ENCODE peak calls at places on chromosomes 6 and 20, in seven cellular contexts. V is A549; F is colonic mucosa; U is tibial artery; L is CD4-positive, CD25-positive, alpha-beta regulatory T cell; K is GM23338; E is body of pancreas. Y is an unnamed sample.

GRCh38 chr20:38604873-38605303 is 3.3 kb downstream of the ARHGAP40 start:
- DNase-seq in V (peak), F (no peak), U (no peak), L (no peak), K (no peak), E (no peak), Y (no peak)

GRCh38 chr6:131134950-131135243 is 370 bp upstream of the AKAP7 start:
- DNase-seq in V (no peak), F (no peak), U (no peak), L (no peak), K (no peak), E (no peak), Y (no peak)

GRCh38 chr6:20969551-20969950 is 435.3 kb downstream of the CDKAL1 start:
- DNase-seq in V (no peak), F (no peak), U (no peak), L (no peak), K (no peak), E (no peak), Y (no peak)

GRCh38 chr6:141685416-141685815 is 447.3 kb upstream of the GJE1 start:
- DNase-seq in V (no peak), F (no peak), U (no peak), L (no peak), K (no peak), E (no peak), Y (no peak)

GRCh38 chr20:50695144-50695872 is 4.0 kb upstream of the RIPOR3 start:
- DNase-seq in V (no peak), F (no peak), U (peak), L (no peak), K (no peak), E (no peak), Y (no peak)

GRCh38 chr6:122869437-122870024 is 80.5 kb downstream of the SMPDL3A start:
- DNase-seq in V (peak), F (peak), U (no peak), L (no peak), K (peak), E (peak), Y (peak)

GRCh38 chr6:122445274-122445673 is 26.3 kb downstream of the SERINC1 start:
- DNase-seq in V (no peak), F (no peak), U (no peak), L (no peak), K (no peak), E (no peak), Y (no peak)

GRCh38 chr20:63756648-63756991 is 17.0 kb downstream of the SLC2A4RG start:
- DNase-seq in V (no peak), F (no peak), U (no peak), L (no peak), K (no peak), E (no peak), Y (no peak)

GRCh38 chr6:19837511-19838441 is 606 bp downstream of the ID4 start:
- DNase-seq in V (peak), F (peak), U (no peak), L (no peak), K (peak), E (peak), Y (peak)

GRCh38 chr20:62621251-62622110 is 20.8 kb upstream of the SLCO4A1 start:
- DNase-seq in V (no peak), F (no peak), U (no peak), L (no peak), K (no peak), E (no peak), Y (no peak)

GRCh38 chr6:55882731-55883595 is 7.6 kb upstream of the BMP5 start:
- DNase-seq in V (no peak), F (no peak), U (no peak), L (no peak), K (no peak), E (peak), Y (peak)

GRCh38 chr20:364905-365794 is 15.4 kb upstream of the TRIB3 start:
- DNase-seq in V (no peak), F (no peak), U (no peak), L (no peak), K (peak), E (no peak), Y (no peak)

GRCh38 chr6:112038756-112039430 is 15.0 kb upstream of the CCN6 start:
- DNase-seq in V (no peak), F (no peak), U (peak), L (no peak), K (no peak), E (no peak), Y (no peak)

GRCh38 chr6:27096834-27097511 is 150.5 kb upstream of the PRSS16 start:
- DNase-seq in V (peak), F (peak), U (no peak), L (no peak), K (peak), E (peak), Y (peak)

GRCh38 chr6:108568101-108568500 is 7.4 kb downstream of the FOXO3 start:
- DNase-seq in V (no peak), F (no peak), U (no peak), L (no peak), K (no peak), E (no peak), Y (no peak)

GRCh38 chr20:37436527-37436926 is 84.5 kb upstream of the NNAT start:
- DNase-seq in V (no peak), F (no peak), U (no peak), L (no peak), K (no peak), E (no peak), Y (no peak)

GRCh38 chr6:130624046-130624445 is 203.2 kb upstream of the SMLR1 start:
- DNase-seq in V (no peak), F (no peak), U (no peak), L (no peak), K (no peak), E (no peak), Y (no peak)

GRCh38 chr6:158150701-158151100 is 17.4 kb downstream of the SERAC1 start:
- DNase-seq in V (no peak), F (no peak), U (no peak), L (no peak), K (no peak), E (no peak), Y (no peak)

GRCh38 chr6:110049696-110050465 is 71.8 kb downstream of the GPR6 start:
- DNase-seq in V (no peak), F (no peak), U (no peak), L (no peak), K (no peak), E (no peak), Y (no peak)

GRCh38 chr6:69005194-69005593 is 370.1 kb downstream of the ADGRB3 start:
- DNase-seq in V (no peak), F (no peak), U (no peak), L (no peak), K (no peak), E (no peak), Y (no peak)

GRCh38 chr6:291148-291696 is 1.1 kb upstream of the DUSP22 start:
- DNase-seq in V (peak), F (no peak), U (no peak), L (no peak), K (no peak), E (peak), Y (no peak)

GRCh38 chr6:124676033-124676432 is 286.2 kb upstream of the RNF217 start:
- DNase-seq in V (no peak), F (no peak), U (no peak), L (no peak), K (no peak), E (no peak), Y (no peak)

GRCh38 chr6:66949191-66949661 is 1242.2 kb upstream of the EYS start:
- DNase-seq in V (no peak), F (no peak), U (no peak), L (no peak), K (no peak), E (no peak), Y (no peak)

GRCh38 chr6:26553264-26553738 is 15.1 kb downstream of the HMGN4 start:
- DNase-seq in V (no peak), F (peak), U (peak), L (peak), K (peak), E (peak), Y (peak)

GRCh38 chr6:71929047-71929446 is 42.7 kb downstream of the RIMS1 start:
- DNase-seq in V (no peak), F (no peak), U (no peak), L (no peak), K (peak), E (no peak), Y (no peak)
- H3K27ac ChIP-seq in V (no peak), F (no peak), U (no peak), L (no peak), K (no peak), E (no peak), Y (no peak)

GRCh38 chr6:156727715-156728385 is 49.3 kb upstream of the ARID1B start:
- DNase-seq in V (no peak), F (no peak), U (no peak), L (no peak), K (no peak), E (no peak), Y (no peak)
- H3K27ac ChIP-seq in V (no peak), F (no peak), U (no peak), L (no peak), K (no peak), E (no peak), Y (no peak)

GRCh38 chr6:18392346-18392877 is 5.3 kb downstream of the RNF144B start:
- DNase-seq in V (no peak), F (no peak), U (no peak), L (no peak), K (no peak), E (no peak), Y (no peak)

GRCh38 chr6:18391018-18391417 is 3.9 kb downstream of the RNF144B start:
- DNase-seq in V (no peak), F (no peak), U (no peak), L (no peak), K (no peak), E (no peak), Y (no peak)

GRCh38 chr6:18395177-18395850 is 8.2 kb downstream of the RNF144B start:
- DNase-seq in V (no peak), F (no peak), U (no peak), L (no peak), K (peak), E (no peak), Y (no peak)

GRCh38 chr6:18397701-18398100 is 10.6 kb downstream of the RNF144B start:
- DNase-seq in V (no peak), F (no peak), U (no peak), L (no peak), K (no peak), E (no peak), Y (no peak)

GRCh38 chr6:18395851-18396187 is 8.7 kb downstream of the RNF144B start:
- DNase-seq in V (no peak), F (no peak), U (no peak), L (no peak), K (no peak), E (no peak), Y (no peak)
- H3K27ac ChIP-seq in V (no peak), F (no peak), U (no peak), L (no peak), K (peak), E (no peak), Y (no peak)

DNA sequence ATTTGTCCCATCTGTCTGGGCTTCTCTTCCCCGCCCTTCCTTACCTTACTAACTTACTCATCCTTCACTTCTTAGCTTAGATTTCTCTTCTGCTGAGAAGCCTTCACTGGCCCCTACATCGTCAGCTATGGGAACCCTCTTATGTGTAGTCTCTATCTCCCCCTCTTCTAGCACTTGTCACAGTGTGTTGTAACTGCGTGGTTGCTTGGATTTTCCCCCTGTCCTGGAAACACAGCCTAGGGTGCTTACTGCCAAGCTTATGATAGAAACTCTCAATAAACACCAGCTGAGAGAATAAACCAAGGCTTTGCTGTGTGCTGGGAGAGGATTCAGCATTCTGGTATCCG is 68.5 kb downstream of the SGK1 start:
- DNase-seq in V (no peak), F (no peak), U (no peak), L (no peak), K (no peak), E (peak), Y (no peak)
- H3K27ac ChIP-seq in V (no peak), F (no peak), U (no peak), L (no peak), K (no peak), E (peak), Y (no peak)

DNA sequence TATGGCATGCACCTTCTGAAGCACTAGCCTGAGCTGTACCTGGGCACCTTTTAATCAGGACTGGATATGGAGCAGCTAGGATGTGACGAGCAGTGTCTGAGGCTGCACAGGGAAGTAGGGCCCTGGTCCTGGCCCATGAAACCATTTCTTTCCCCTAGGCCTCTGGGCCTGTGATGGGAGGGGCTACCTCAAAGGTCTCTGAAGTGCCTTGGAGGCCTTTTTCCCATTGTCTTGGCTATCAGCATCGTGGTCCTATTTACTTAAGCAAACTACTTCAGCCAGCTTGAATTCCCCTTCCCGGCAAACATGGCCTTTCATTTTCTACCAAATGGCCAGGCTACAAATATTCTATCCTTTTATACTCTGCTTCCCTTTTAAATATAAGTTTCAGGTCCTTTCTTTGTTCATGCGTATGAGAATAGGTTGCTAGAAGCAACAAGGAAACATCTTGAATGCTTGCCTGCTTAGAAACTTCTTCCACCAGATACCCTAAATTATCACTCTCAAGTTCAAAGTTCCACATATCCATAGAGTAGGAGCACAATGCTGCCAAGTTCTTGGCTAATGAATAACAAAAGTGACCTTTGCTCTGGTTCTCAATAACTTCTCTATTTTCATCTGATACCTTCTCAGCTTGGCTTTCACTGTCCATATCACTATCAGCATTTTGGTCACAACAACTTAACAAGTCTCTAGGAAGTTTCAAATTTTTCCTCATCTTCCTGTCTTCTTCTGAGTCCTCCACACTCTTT is 673.1 kb downstream of the HTR1B start:
- DNase-seq in V (no peak), F (peak), U (no peak), L (no peak), K (no peak), E (peak), Y (no peak)
- H3K27ac ChIP-seq in V (no peak), F (peak), U (no peak), L (no peak), K (no peak), E (peak), Y (no peak)

GRCh38 chr6:137028912-137029311 is 15.9 kb downstream of the IL20RA start:
- DNase-seq in V (no peak), F (no peak), U (no peak), L (no peak), K (no peak), E (no peak), Y (no peak)
- H3K27ac ChIP-seq in V (no peak), F (no peak), U (no peak), L (no peak), K (no peak), E (no peak), Y (no peak)

GRCh38 chr20:40156600-40157307 is 532.3 kb downstream of the MAFB start:
- DNase-seq in V (no peak), F (no peak), U (no peak), L (no peak), K (no peak), E (no peak), Y (no peak)

GRCh38 chr20:40154514-40154913 is 534.5 kb downstream of the MAFB start:
- DNase-seq in V (no peak), F (no peak), U (no peak), L (no peak), K (no peak), E (no peak), Y (no peak)

GRCh38 chr20:40160151-40160550 is 528.9 kb downstream of the MAFB start:
- DNase-seq in V (peak), F (peak), U (peak), L (no peak), K (peak), E (peak), Y (peak)
- H3K27ac ChIP-seq in V (no peak), F (no peak), U (no peak), L (no peak), K (no peak), E (no peak), Y (no peak)

GRCh38 chr6:2999005-2999620 is 581 bp upstream of the NQO2 start:
- DNase-seq in V (no peak), F (no peak), U (peak), L (no peak), K (no peak), E (peak), Y (peak)
- H3K27ac ChIP-seq in V (peak), F (peak), U (peak), L (peak), K (peak), E (peak), Y (no peak)

DNA sequence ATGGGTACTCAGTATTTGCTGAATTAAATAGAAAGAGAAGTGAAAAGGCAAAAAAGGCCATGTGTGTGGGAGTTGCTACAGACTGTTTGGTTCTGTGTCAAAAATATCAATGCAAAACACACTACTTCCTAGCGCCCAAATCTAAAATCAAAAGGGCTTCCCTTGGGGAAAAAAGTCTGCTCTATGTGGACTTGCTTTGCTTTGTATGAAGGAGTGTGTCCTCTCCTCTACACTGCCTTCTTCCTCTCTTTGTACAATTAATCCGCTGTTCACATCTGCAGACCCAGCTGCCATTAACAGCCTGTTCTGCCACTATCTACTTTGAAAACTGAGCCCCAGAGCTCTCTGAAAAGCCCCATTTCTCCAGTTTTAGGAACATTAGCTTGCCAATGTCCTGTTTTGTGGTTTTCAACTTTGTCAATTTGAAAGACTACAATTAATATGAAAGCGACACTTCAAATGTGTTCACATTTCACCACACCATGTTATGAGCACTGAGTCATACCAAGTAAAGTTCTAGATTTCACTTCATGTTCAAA is 102.9 kb downstream of the KIF13A start:
- DNase-seq in V (no peak), F (no peak), U (no peak), L (no peak), K (no peak), E (no peak), Y (no peak)
- H3K27ac ChIP-seq in V (peak), F (no peak), U (no peak), L (no peak), K (no peak), E (no peak), Y (no peak)